ENCODE peak calls at places on chromosomes 1 and 21, in four cellular contexts. One of them, this sample, is unnamed.

GRCh38 chr1:59020151-59020997 is 236.5 kb upstream of the JUN start:
- DNase-seq in NCI-H460: peak; percentile 1
- DNase-seq in T-helper 2 cell: no peak
- DNase-seq in HCEC 1CT: peak; percentile 82
- DNase-seq in this sample: peak; percentile 4

GRCh38 chr1:222643603-222643936 is 25.7 kb downstream of the MIA3 start:
- DNase-seq in NCI-H460: peak; percentile 33
- DNase-seq in T-helper 2 cell: no peak
- DNase-seq in HCEC 1CT: peak; percentile 34
- DNase-seq in this sample: no peak

GRCh38 chr1:27000817-27001460 is 7.4 kb downstream of the TRNP1 start:
- DNase-seq in NCI-H460: no peak
- DNase-seq in T-helper 2 cell: no peak
- DNase-seq in HCEC 1CT: no peak
- DNase-seq in this sample: no peak

GRCh38 chr1:185170291-185170848 is 13.4 kb downstream of the SWT1 start:
- DNase-seq in NCI-H460: peak; percentile 79
- DNase-seq in T-helper 2 cell: no peak
- DNase-seq in HCEC 1CT: peak; percentile 62
- DNase-seq in this sample: peak; percentile 49

GRCh38 chr1:5993553-5994510 is 1.6 kb upstream of the NPHP4 start:
- DNase-seq in NCI-H460: no peak
- DNase-seq in T-helper 2 cell: peak; percentile 17
- DNase-seq in HCEC 1CT: no peak
- DNase-seq in this sample: no peak

GRCh38 chr1:76482272-76482671 is 385.0 kb upstream of the ST6GALNAC5 start:
- DNase-seq in NCI-H460: no peak
- DNase-seq in T-helper 2 cell: no peak
- DNase-seq in HCEC 1CT: no peak
- DNase-seq in this sample: no peak

GRCh38 chr1:219555031-219555667 is 57.8 kb downstream of the ZC3H11B start:
- DNase-seq in NCI-H460: peak; percentile 20
- DNase-seq in T-helper 2 cell: no peak
- DNase-seq in HCEC 1CT: no peak
- DNase-seq in this sample: no peak

GRCh38 chr1:161265305-161265704 is 6.8 kb downstream of the PCP4L1 start:
- DNase-seq in NCI-H460: no peak
- DNase-seq in T-helper 2 cell: no peak
- DNase-seq in HCEC 1CT: no peak
- DNase-seq in this sample: no peak

GRCh38 chr1:61004269-61005003 is 77.9 kb upstream of the NFIA start:
- DNase-seq in NCI-H460: no peak
- DNase-seq in T-helper 2 cell: no peak
- DNase-seq in HCEC 1CT: no peak
- DNase-seq in this sample: no peak

GRCh38 chr1:26614655-26615411 is 81.0 kb upstream of the ARID1A start:
- DNase-seq in NCI-H460: no peak
- DNase-seq in T-helper 2 cell: no peak
- DNase-seq in HCEC 1CT: no peak
- DNase-seq in this sample: no peak

GRCh38 chr1:76153856-76154212 is 79.3 kb downstream of the ST6GALNAC3 start:
- DNase-seq in NCI-H460: no peak
- DNase-seq in T-helper 2 cell: no peak
- DNase-seq in HCEC 1CT: no peak
- DNase-seq in this sample: no peak

GRCh38 chr1:60132985-60133673 is 59.6 kb upstream of the C1orf87 start:
- DNase-seq in NCI-H460: no peak
- DNase-seq in T-helper 2 cell: no peak
- DNase-seq in HCEC 1CT: peak; percentile 54
- DNase-seq in this sample: no peak

GRCh38 chr21:44199448-44199847 is 41.3 kb downstream of the ICOSLG start:
- DNase-seq in NCI-H460: no peak
- DNase-seq in T-helper 2 cell: no peak
- DNase-seq in HCEC 1CT: no peak
- DNase-seq in this sample: no peak

GRCh38 chr1:206771353-206771722 is 765 bp downstream of the IL19 start:
- DNase-seq in NCI-H460: no peak
- DNase-seq in T-helper 2 cell: no peak
- DNase-seq in HCEC 1CT: no peak
- DNase-seq in this sample: no peak

GRCh38 chr21:32392299-32392879 is 423 bp downstream of the URB1 start:
- DNase-seq in NCI-H460: no peak
- DNase-seq in T-helper 2 cell: no peak
- DNase-seq in HCEC 1CT: no peak
- DNase-seq in this sample: no peak

GRCh38 chr1:46520063-46520911 is 30.7 kb downstream of the DMBX1 start:
- DNase-seq in NCI-H460: no peak
- DNase-seq in T-helper 2 cell: no peak
- DNase-seq in HCEC 1CT: peak; percentile 52
- DNase-seq in this sample: no peak

GRCh38 chr1:1020415-1021009 is 592 bp downstream of the AGRN start:
- DNase-seq in NCI-H460: no peak
- DNase-seq in T-helper 2 cell: no peak
- DNase-seq in HCEC 1CT: peak; percentile 22
- DNase-seq in this sample: no peak

GRCh38 chr1:53896673-53897229 is 2.8 kb downstream of the DIO1 start:
- DNase-seq in NCI-H460: no peak
- DNase-seq in T-helper 2 cell: no peak
- DNase-seq in HCEC 1CT: peak; percentile 81
- DNase-seq in this sample: peak; percentile 51

GRCh38 chr1:17488977-17489739 is 49.7 kb upstream of the RCC2 start:
- DNase-seq in NCI-H460: no peak
- DNase-seq in T-helper 2 cell: no peak
- DNase-seq in HCEC 1CT: peak; percentile 17
- DNase-seq in this sample: no peak

GRCh38 chr1:35637401-35637809 is 3.9 kb downstream of the PSMB2 start:
- DNase-seq in NCI-H460: no peak
- DNase-seq in T-helper 2 cell: no peak
- DNase-seq in HCEC 1CT: peak; percentile 50
- DNase-seq in this sample: no peak

GRCh38 chr1:41359211-41360073 is 1.8 kb upstream of the FOXO6 start:
- DNase-seq in NCI-H460: no peak
- DNase-seq in T-helper 2 cell: no peak
- DNase-seq in HCEC 1CT: no peak
- DNase-seq in this sample: no peak

GRCh38 chr21:26842976-26843911 is 2.0 kb downstream of the ADAMTS1 start:
- DNase-seq in NCI-H460: peak; percentile 90
- DNase-seq in T-helper 2 cell: no peak
- DNase-seq in HCEC 1CT: peak; percentile 96
- DNase-seq in this sample: peak; percentile 80

GRCh38 chr1:31376374-31377134 is 3.7 kb upstream of the FABP3 start:
- DNase-seq in NCI-H460: no peak
- DNase-seq in T-helper 2 cell: no peak
- DNase-seq in HCEC 1CT: peak; percentile 99
- DNase-seq in this sample: peak; percentile 90

GRCh38 chr1:169043823-169044222 is 62.7 kb upstream of the ATP1B1 start:
- DNase-seq in NCI-H460: no peak
- DNase-seq in T-helper 2 cell: no peak
- DNase-seq in HCEC 1CT: no peak
- DNase-seq in this sample: no peak

GRCh38 chr21:42547906-42548365 is 34.3 kb downstream of the SLC37A1 start:
- DNase-seq in NCI-H460: no peak
- DNase-seq in T-helper 2 cell: no peak
- DNase-seq in HCEC 1CT: no peak
- DNase-seq in this sample: no peak

GRCh38 chr1:30706528-30706927 is 16.9 kb downstream of the MATN1 start:
- DNase-seq in NCI-H460: no peak
- DNase-seq in T-helper 2 cell: no peak
- DNase-seq in HCEC 1CT: no peak
- DNase-seq in this sample: no peak

GRCh38 chr1:58884706-58885661 is 101.1 kb upstream of the JUN start:
- DNase-seq in NCI-H460: no peak
- DNase-seq in T-helper 2 cell: no peak
- DNase-seq in HCEC 1CT: no peak
- DNase-seq in this sample: no peak

GRCh38 chr1:30744060-30744756 is 13.4 kb downstream of the LAPTM5 start:
- DNase-seq in NCI-H460: no peak
- DNase-seq in T-helper 2 cell: no peak
- DNase-seq in HCEC 1CT: peak; percentile 24
- DNase-seq in this sample: no peak

GRCh38 chr1:218366322-218367052 is 21.4 kb downstream of the TGFB2 start:
- DNase-seq in NCI-H460: peak; percentile 34
- DNase-seq in T-helper 2 cell: no peak
- DNase-seq in HCEC 1CT: no peak
- DNase-seq in this sample: no peak

GRCh38 chr1:209205039-209205438 is 378.5 kb upstream of the CAMK1G start:
- DNase-seq in NCI-H460: no peak
- DNase-seq in T-helper 2 cell: no peak
- DNase-seq in HCEC 1CT: no peak
- DNase-seq in this sample: no peak

GRCh38 chr1:57748696-57749095 is 324.8 kb upstream of the DAB1 start:
- DNase-seq in NCI-H460: no peak
- DNase-seq in T-helper 2 cell: no peak
- DNase-seq in HCEC 1CT: no peak
- DNase-seq in this sample: no peak

GRCh38 chr1:31413405-31414005 is 492 bp downstream of the SERINC2 start:
- DNase-seq in NCI-H460: peak; percentile 26
- DNase-seq in T-helper 2 cell: no peak
- DNase-seq in HCEC 1CT: peak; percentile 59
- DNase-seq in this sample: no peak